ENCODE peak calls at places on chromosomes 3 and 15, in four cellular contexts. N is testis, L is aorta, A is dorsolateral prefrontal cortex. Y is an unnamed sample.

GRCh38 chr3:45181496-45181895 is 35.3 kb upstream of the CDCP1 start:
- DNase-seq in N (no peak), L (no peak), A (no peak), Y (no peak)

GRCh38 chr3:130759692-130760338 is 13.2 kb upstream of the PIK3R4 start:
- DNase-seq in N (peak), L (peak), A (peak), Y (no peak)

GRCh38 chr3:38455639-38456430 is 2.1 kb downstream of the ACVR2B start:
- DNase-seq in N (peak), L (no peak), A (no peak), Y (no peak)

GRCh38 chr3:138118863-138119766 is 3.7 kb upstream of the DZIP1L start:
- DNase-seq in N (peak), L (peak), A (peak), Y (peak)

GRCh38 chr3:122674339-122674738 is 6.3 kb upstream of the PARP14 start:
- DNase-seq in N (no peak), L (no peak), A (no peak), Y (no peak)

GRCh38 chr3:41991399-41991798 is 29.5 kb upstream of the ULK4 start:
- DNase-seq in N (no peak), L (no peak), A (no peak), Y (no peak)

GRCh38 chr3:107065094-107065861 is 312.0 kb upstream of the CCDC54 start:
- DNase-seq in N (peak), L (no peak), A (no peak), Y (no peak)

GRCh38 chr3:66598168-66598567 is 97.3 kb upstream of the LRIG1 start:
- DNase-seq in N (no peak), L (peak), A (no peak), Y (peak)

GRCh38 chr3:14660942-14661341 is 9.4 kb downstream of the CCDC174 start:
- DNase-seq in N (no peak), L (no peak), A (no peak), Y (no peak)

GRCh38 chr3:74469713-74470112 is 144.7 kb downstream of the CNTN3 start:
- DNase-seq in N (no peak), L (no peak), A (no peak), Y (no peak)

GRCh38 chr15:58260186-58260910 is 122.2 kb downstream of the AQP9 start:
- DNase-seq in N (no peak), L (no peak), A (no peak), Y (no peak)

GRCh38 chr3:126213376-126214044 is 33.1 kb upstream of the ALDH1L1 start:
- DNase-seq in N (peak), L (no peak), A (no peak), Y (no peak)

GRCh38 chr3:139120336-139120971 is 75.8 kb upstream of the PRR23C start:
- DNase-seq in N (no peak), L (no peak), A (no peak), Y (no peak)

GRCh38 chr3:138459619-138460535 is 25.5 kb downstream of the ESYT3 start:
- DNase-seq in N (peak), L (peak), A (no peak), Y (no peak)

GRCh38 chr3:149180057-149180573 is 41.5 kb downstream of the CP start:
- DNase-seq in N (peak), L (peak), A (no peak), Y (no peak)

GRCh38 chr3:24351779-24352469 is 142.7 kb downstream of the THRB start:
- DNase-seq in N (peak), L (peak), A (no peak), Y (no peak)

GRCh38 chr3:31027191-31027761 is 132.8 kb upstream of the GADL1 start:
- DNase-seq in N (no peak), L (no peak), A (no peak), Y (no peak)

GRCh38 chr3:51675201-51675611 is 4.2 kb downstream of the TEX264 start:
- DNase-seq in N (no peak), L (peak), A (peak), Y (no peak)

GRCh38 chr3:117540583-117540982 is 831.0 kb downstream of the TUSC7 start:
- DNase-seq in N (no peak), L (no peak), A (no peak), Y (no peak)

GRCh38 chr3:63456901-63457300 is 178.8 kb downstream of the SYNPR start:
- DNase-seq in N (no peak), L (no peak), A (no peak), Y (no peak)

GRCh38 chr15:39075311-39075710 is 505.6 kb upstream of the THBS1 start:
- DNase-seq in N (no peak), L (no peak), A (no peak), Y (no peak)

GRCh38 chr3:125186800-125187598 is 25.5 kb downstream of the SLC12A8 start:
- DNase-seq in N (no peak), L (no peak), A (no peak), Y (no peak)
- H3K27ac ChIP-seq in N (no peak), L (no peak), A (peak), Y (no peak)

GRCh38 chr15:78077860-78078187 is 313 bp upstream of the TBC1D2B start:
- DNase-seq in N (no peak), L (no peak), A (no peak), Y (no peak)

GRCh38 chr15:78073026-78073425 is 4.5 kb downstream of the TBC1D2B start:
- DNase-seq in N (no peak), L (no peak), A (no peak), Y (no peak)

GRCh38 chr15:78076231-78077052 is 1.1 kb downstream of the TBC1D2B start:
- DNase-seq in N (peak), L (no peak), A (no peak), Y (no peak)

GRCh38 chr15:78077053-78077859 is at the start of gene TBC1D2B:
- DNase-seq in N (peak), L (peak), A (peak), Y (no peak)

GRCh38 chr15:78075490-78076230 is 1.9 kb downstream of the TBC1D2B start:
- DNase-seq in N (peak), L (peak), A (no peak), Y (no peak)
- H3K27ac ChIP-seq in N (peak), L (peak), A (peak), Y (peak)

DNA sequence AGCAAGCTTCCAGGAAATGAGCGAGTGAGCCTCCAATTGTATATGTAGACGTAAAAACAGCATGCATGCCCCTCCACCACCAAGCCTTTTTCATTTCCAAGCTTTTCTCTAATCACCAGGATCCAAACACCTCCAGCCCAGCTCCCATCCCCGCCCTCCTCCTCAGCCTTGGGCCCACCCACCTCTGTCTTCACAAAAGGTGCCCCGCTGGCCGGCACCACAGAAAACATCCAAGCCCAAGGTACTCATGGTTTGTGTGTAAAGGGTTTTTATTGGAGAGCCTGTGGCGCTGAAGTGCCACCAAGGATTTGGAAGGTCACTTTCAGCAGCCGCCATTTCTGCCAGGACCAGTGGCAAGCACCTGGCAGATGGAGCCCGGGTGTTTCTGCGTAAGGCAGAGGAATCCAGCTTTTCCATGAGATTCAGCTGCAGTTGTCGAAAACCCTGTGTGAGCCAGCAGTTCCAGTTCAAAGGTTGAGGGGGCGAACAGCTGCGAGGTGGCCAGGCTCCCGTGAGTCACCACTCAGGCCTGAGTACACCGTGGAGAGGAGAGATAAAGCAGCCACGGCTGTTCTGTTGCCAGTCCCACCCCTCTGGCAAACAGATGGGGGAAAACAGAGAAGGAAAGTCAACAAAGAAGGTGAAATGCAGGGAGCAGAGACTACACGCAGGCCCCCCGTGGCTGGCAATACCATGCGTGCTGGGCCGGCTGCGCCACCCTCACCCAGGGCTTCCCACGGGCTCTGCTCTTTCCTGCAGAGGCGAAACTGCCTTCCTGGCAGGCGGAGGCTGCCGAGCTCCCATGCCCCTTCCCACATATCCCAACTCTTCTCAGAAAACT is 38.2 kb downstream of the FAM174B start:
- DNase-seq in N (peak), L (peak), A (no peak), Y (no peak)
- H3K27ac ChIP-seq in N (no peak), L (no peak), A (peak), Y (no peak)

GRCh38 chr3:79018671-79019136 is 749.1 kb downstream of the ROBO1 start:
- DNase-seq in N (peak), L (peak), A (peak), Y (peak)
- H3K27ac ChIP-seq in N (peak), L (no peak), A (peak), Y (peak)

GRCh38 chr15:92955706-92956105 is 55.6 kb downstream of the CHD2 start:
- DNase-seq in N (no peak), L (no peak), A (no peak), Y (no peak)
- H3K27ac ChIP-seq in N (no peak), L (no peak), A (no peak), Y (no peak)

GRCh38 chr3:124792341-124793034 is 62.2 kb downstream of the UMPS start:
- DNase-seq in N (no peak), L (no peak), A (no peak), Y (no peak)
- H3K27ac ChIP-seq in N (no peak), L (peak), A (no peak), Y (no peak)

GRCh38 chr15:68614621-68615035 is 35.8 kb downstream of the CORO2B start:
- DNase-seq in N (peak), L (no peak), A (peak), Y (peak)
- H3K27ac ChIP-seq in N (no peak), L (no peak), A (peak), Y (peak)

DNA sequence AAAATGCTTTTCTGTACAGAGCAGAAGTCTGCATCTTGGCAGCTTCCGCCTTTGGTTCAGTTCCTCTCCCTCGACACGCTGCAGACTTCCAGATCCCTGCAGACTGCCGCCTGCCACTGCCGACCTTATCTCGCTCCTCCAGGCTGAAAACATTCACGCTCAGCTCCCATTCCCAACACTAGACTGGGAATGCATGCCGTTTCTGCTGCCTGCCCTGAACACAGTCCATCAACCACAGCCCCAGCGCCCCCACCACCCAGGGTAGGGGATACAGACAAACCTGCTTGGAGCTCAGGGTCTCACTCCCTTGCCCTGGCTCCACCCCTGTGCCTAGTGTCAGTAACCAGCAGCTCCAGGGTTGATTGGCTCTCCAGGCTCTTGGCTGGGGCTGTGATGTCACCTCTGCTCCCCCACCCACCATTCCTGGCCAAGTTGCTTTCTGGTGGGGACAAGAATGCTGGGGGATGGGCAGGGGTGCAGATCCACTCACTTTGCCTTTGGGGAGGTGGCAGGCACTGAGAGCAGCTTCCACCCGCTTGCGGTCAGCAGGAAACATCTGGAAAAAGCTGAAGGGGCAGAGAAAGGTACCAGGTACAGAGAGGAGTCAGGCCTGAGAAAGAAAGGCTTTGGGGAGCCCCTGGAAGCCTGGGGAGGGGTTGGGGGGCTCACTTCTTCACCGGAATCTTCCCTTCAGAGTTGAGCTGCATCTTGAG is 6.1 kb downstream of the PLCB2 start:
- DNase-seq in N (no peak), L (peak), A (no peak), Y (no peak)
- H3K27ac ChIP-seq in N (no peak), L (no peak), A (no peak), Y (no peak)

DNA sequence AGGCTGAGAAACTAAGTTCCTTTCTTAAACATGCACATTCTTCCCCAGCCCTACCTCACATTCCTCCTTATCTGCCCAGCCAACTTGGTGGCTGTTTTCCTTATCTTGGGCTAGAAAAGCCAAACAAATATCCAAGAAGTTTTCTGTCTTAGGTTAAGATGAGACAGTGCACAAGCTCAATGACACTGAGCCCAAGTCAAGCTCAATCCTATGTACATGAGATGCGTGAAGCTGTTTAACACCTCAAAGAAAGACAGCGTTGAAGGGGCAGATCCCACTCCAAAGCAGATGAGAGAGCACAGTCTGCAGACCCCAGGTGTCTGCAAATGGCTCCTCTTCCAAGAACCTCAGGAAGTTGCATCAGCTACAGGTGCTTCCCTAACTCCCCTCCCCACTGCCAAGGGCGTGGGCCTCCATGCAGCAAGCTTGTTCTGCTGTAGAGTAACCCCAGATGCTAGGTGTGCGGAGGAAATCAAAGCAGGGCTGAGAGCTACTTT is 16.6 kb downstream of the LRRC2 start:
- DNase-seq in N (no peak), L (no peak), A (no peak), Y (no peak)
- H3K27ac ChIP-seq in N (no peak), L (no peak), A (no peak), Y (no peak)

GRCh38 chr3:159852256-159852655 is 136.4 kb upstream of the IL12A start:
- DNase-seq in N (no peak), L (no peak), A (no peak), Y (no peak)
- H3K27ac ChIP-seq in N (no peak), L (peak), A (peak), Y (peak)